ENCODE peak calls at places on chromosomes 3 and 15, in four cellular contexts. Q, S, P and F are unnamed samples.

GRCh38 chr3:63595221-63595620 is 57.3 kb upstream of the SNTN start:
- DNase-seq in Q (no peak), S (no peak), P (no peak), F (no peak)

GRCh38 chr15:100759116-100759515 is 120.5 kb upstream of the ALDH1A3 start:
- DNase-seq in Q (no peak), P (peak; percentile 65), S (peak; percentile 75), F (no peak)

GRCh38 chr3:33482126-33482525 is 41.9 kb upstream of the UBP1 start:
- DNase-seq in Q (no peak), P (no peak), S (peak; percentile 17), F (no peak)

GRCh38 chr3:185688808-185689207 is 102.7 kb downstream of the SENP2 start:
- DNase-seq in S (peak; percentile 87), Q (no peak), P (peak; percentile 95), F (no peak)

GRCh38 chr3:192929146-192929545 is 11.5 kb upstream of the MB21D2 start:
- DNase-seq in Q (no peak), S (no peak), P (peak; percentile 50), F (no peak)

GRCh38 chr15:70704166-70704565 is 59.2 kb downstream of the UACA start:
- DNase-seq in S (no peak), P (no peak), Q (no peak), F (no peak)

GRCh38 chr15:35546581-35547381 is 816 bp upstream of the DPH6 start:
- DNase-seq in S (no peak), Q (no peak), P (no peak), F (no peak)

GRCh38 chr15:77455696-77456293 is 35.1 kb downstream of the HMG20A start:
- DNase-seq in Q (no peak), P (no peak), S (peak; percentile 54), F (no peak)

GRCh38 chr15:74159773-74160172 is 13.7 kb upstream of the ISLR start:
- DNase-seq in S (no peak), Q (no peak), P (no peak), F (no peak)

GRCh38 chr3:64242435-64242834 is 17.2 kb upstream of the PRICKLE2 start:
- DNase-seq in P (no peak), Q (peak; percentile 40), S (no peak), F (no peak)

GRCh38 chr3:158770254-158771017 is 31.4 kb upstream of the MFSD1 start:
- DNase-seq in Q (no peak), P (no peak), S (no peak), F (no peak)

GRCh38 chr15:39756806-39757522 is 25.7 kb downstream of the FSIP1 start:
- DNase-seq in Q (peak; percentile 45), S (peak; percentile 55), P (peak; percentile 51), F (peak; percentile 8)